ENCODE peak calls at places on chromosomes 13 and 19, in nine cellular contexts. U is HCT116, I is breast epithelium, W is suprapubic skin, Z is transverse colon, X is esophagus muscularis mucosa, H is Panc1, C is stomach, S is GM12878. D is an unnamed sample.

GRCh38 chr13:66071608-66072007 is 1158.5 kb downstream of the PCDH9 start:
- DNase-seq in H (no peak), Z (no peak), S (no peak), C (no peak), I (no peak), X (no peak), U (no peak), W (no peak), D (no peak)

GRCh38 chr19:4730740-4731171 is 7.1 kb upstream of the DPP9 start:
- DNase-seq in Z (peak), U (peak), H (no peak), I (no peak), W (no peak), S (no peak), X (no peak), C (no peak), D (no peak)

GRCh38 chr13:46380242-46380641 is 6.8 kb downstream of the RUBCNL start:
- DNase-seq in U (no peak), I (no peak), H (no peak), C (no peak), W (no peak), X (no peak), S (no peak), Z (no peak), D (no peak)

GRCh38 chr13:97122381-97122996 is 99.6 kb upstream of the MBNL2 start:
- DNase-seq in X (no peak), S (no peak), H (no peak), Z (no peak), U (peak), W (no peak), I (no peak), C (no peak), D (no peak)

GRCh38 chr13:40058757-40059236 is 403.3 kb downstream of the COG6 start:
- DNase-seq in U (no peak), S (peak), H (no peak), W (no peak), I (no peak), Z (no peak), C (no peak), X (no peak), D (no peak)

GRCh38 chr13:45623516-45624090 is 8.1 kb upstream of the ERICH6B start:
- DNase-seq in H (no peak), Z (no peak), W (no peak), I (no peak), S (peak), C (no peak), X (peak), U (peak), D (no peak)

GRCh38 chr13:98528663-98529064 is 48.2 kb downstream of the STK24 start:
- DNase-seq in W (no peak), U (no peak), C (no peak), Z (no peak), S (no peak), X (no peak), H (no peak), I (no peak), D (no peak)

GRCh38 chr19:46579286-46579944 is 21.7 kb upstream of the CALM3 start:
- DNase-seq in X (no peak), S (no peak), C (no peak), U (no peak), I (no peak), W (no peak), H (no peak), Z (no peak), D (peak)

GRCh38 chr19:37963190-37963947 is 56.4 kb downstream of the SIPA1L3 start:
- DNase-seq in W (peak), C (no peak), S (no peak), H (no peak), X (no peak), I (no peak), U (no peak), Z (no peak), D (peak)

GRCh38 chr19:57566396-57567256 is 7.0 kb upstream of the ZNF550 start:
- DNase-seq in S (no peak), I (no peak), Z (no peak), W (no peak), H (no peak), X (no peak), U (peak), C (no peak), D (peak)

GRCh38 chr19:51750381-51751124 is 1.1 kb downstream of the FPR1 start:
- DNase-seq in Z (no peak), W (no peak), X (no peak), C (no peak), H (no peak), S (no peak), U (no peak), I (no peak), D (no peak)

GRCh38 chr19:15456871-15457700 is 7.3 kb downstream of the RASAL3 start:
- DNase-seq in S (no peak), W (peak), C (no peak), Z (no peak), U (peak), H (no peak), X (no peak), I (no peak), D (no peak)

GRCh38 chr13:90049989-90050671 is 1297.4 kb upstream of the MIR17HG start:
- DNase-seq in Z (no peak), W (no peak), X (no peak), C (no peak), S (no peak), H (no peak), I (no peak), U (no peak), D (no peak)

GRCh38 chr19:14147797-14148605 is 11.6 kb upstream of the ASF1B start:
- DNase-seq in S (no peak), Z (peak), U (peak), I (peak), C (peak), W (no peak), H (no peak), X (no peak), D (peak)

GRCh38 chr19:33374406-33374703 is 846 bp downstream of the CEBPG start:
- DNase-seq in C (no peak), I (no peak), X (no peak), H (no peak), W (peak), S (no peak), U (no peak), Z (no peak), D (no peak)

GRCh38 chr13:101398191-101398590 is 18.1 kb downstream of the NALCN start:
- DNase-seq in W (no peak), S (no peak), I (no peak), X (peak), U (no peak), Z (no peak), C (no peak), H (no peak), D (no peak)

GRCh38 chr13:23506821-23507210 is 63.4 kb upstream of the TNFRSF19 start:
- DNase-seq in H (no peak), Z (no peak), U (no peak), X (no peak), I (no peak), S (no peak), C (no peak), W (no peak), D (no peak)

GRCh38 chr19:13150187-13150918 is at the start of the genes IER2 and STX10:
- DNase-seq in I (peak), W (peak), H (no peak), U (no peak), S (no peak), Z (peak), X (peak), C (peak), D (peak)

GRCh38 chr13:95677564-95678386 is 836 bp downstream of the DNAJC3 start:
- DNase-seq in H (no peak), Z (peak), S (no peak), X (no peak), I (no peak), C (no peak), U (no peak), W (peak), D (no peak)

GRCh38 chr13:21016487-21016886 is 44.9 kb downstream of the LATS2 start:
- DNase-seq in I (no peak), X (no peak), U (no peak), S (no peak), Z (no peak), W (no peak), C (no peak), H (no peak), D (no peak)

GRCh38 chr13:111049791-111050538 is 65.1 kb upstream of the ARHGEF7 start:
- DNase-seq in I (no peak), Z (no peak), W (no peak), C (peak), X (peak), S (no peak), H (no peak), U (no peak), D (no peak)

GRCh38 chr13:53200498-53201453 is 172.2 kb downstream of the OLFM4 start:
- DNase-seq in C (peak), Z (peak), S (no peak), X (peak), U (no peak), H (no peak), I (peak), W (peak), D (no peak)

GRCh38 chr19:39085392-39085791 is 1.2 kb downstream of the ACP7 start:
- DNase-seq in H (no peak), C (no peak), I (no peak), U (no peak), Z (no peak), W (no peak), X (no peak), S (no peak), D (no peak)

GRCh38 chr19:54114340-54114826 is 1.1 kb downstream of the TFPT start:
- DNase-seq in U (no peak), C (peak), Z (peak), X (no peak), H (no peak), S (no peak), I (no peak), W (no peak), D (peak)

GRCh38 chr19:53980553-53981407 is 10.7 kb upstream of the CACNG6 start:
- DNase-seq in Z (no peak), W (no peak), S (no peak), X (no peak), H (peak), U (peak), I (no peak), C (no peak), D (no peak)

GRCh38 chr19:16127776-16128371 is 15.6 kb upstream of the HSH2D start:
- DNase-seq in H (no peak), U (no peak), Z (no peak), C (no peak), X (no peak), W (no peak), I (no peak), S (no peak), D (no peak)

GRCh38 chr19:22882797-22883196 is 50.7 kb downstream of the ZNF723 start:
- DNase-seq in X (no peak), S (no peak), U (peak), H (no peak), I (no peak), Z (no peak), C (no peak), W (no peak), D (peak)

GRCh38 chr19:41915248-41916032 is 12.8 kb downstream of the ERFL start:
- DNase-seq in H (no peak), Z (no peak), S (no peak), C (no peak), W (no peak), U (no peak), I (no peak), X (no peak), D (no peak)

DNA sequence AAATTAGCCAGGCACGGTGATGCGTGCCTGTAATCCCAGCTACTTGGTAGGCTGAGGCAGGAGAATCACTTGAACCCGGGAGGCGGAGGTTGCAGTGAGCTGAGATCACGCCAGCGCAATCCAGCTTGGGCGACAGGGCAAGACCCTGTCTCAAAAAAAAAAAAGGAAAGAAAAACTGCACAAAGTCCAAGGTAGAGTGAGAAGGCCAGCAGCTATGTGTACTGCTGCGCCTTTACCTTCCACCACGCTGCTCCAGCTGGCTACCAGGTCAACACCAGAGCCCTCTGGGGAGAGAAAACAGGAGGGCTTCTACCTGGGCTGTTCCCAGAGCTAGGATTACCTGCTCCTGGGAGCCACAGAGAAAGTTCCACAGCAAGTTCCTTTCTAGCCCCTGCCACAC is 3.2 kb downstream of the ELL start:
- DNase-seq in H (no peak), U (no peak), Z (no peak), W (no peak), I (no peak), X (no peak), S (no peak), C (no peak), D (no peak)
- TF ChIP-seq POLR2AphosphoS5 in H (no peak), U (no peak), Z (no peak), W (no peak), I (no peak), X (no peak), S (no peak), C (no peak), D (no peak)

GRCh38 chr19:55377356-55378131 is 918 bp downstream of the TMEM190 start:
- DNase-seq in W (no peak), C (no peak), I (no peak), U (no peak), H (no peak), X (no peak), S (no peak), Z (no peak), D (no peak)
- TF ChIP-seq POLR2AphosphoS5 in W (no peak), C (no peak), I (no peak), U (peak), H (no peak), X (no peak), S (no peak), Z (no peak), D (no peak)

GRCh38 chr19:3282564-3282963 is 58.1 kb downstream of the CELF5 start:
- DNase-seq in U (no peak), X (no peak), S (no peak), Z (no peak), C (no peak), H (no peak), W (no peak), I (no peak), D (no peak)

GRCh38 chr19:3283246-3283751 is 58.8 kb downstream of the CELF5 start:
- DNase-seq in U (no peak), C (no peak), I (no peak), X (no peak), W (no peak), H (no peak), S (no peak), Z (no peak), D (no peak)

GRCh38 chr19:3283886-3284657 is 59.6 kb downstream of the CELF5 start:
- DNase-seq in U (no peak), H (no peak), W (no peak), S (no peak), I (no peak), C (no peak), X (no peak), Z (no peak), D (no peak)

GRCh38 chr19:3285647-3286176 is 61.3 kb downstream of the CELF5 start:
- DNase-seq in X (no peak), W (no peak), S (no peak), I (no peak), U (no peak), H (no peak), C (no peak), Z (no peak), D (no peak)

DNA sequence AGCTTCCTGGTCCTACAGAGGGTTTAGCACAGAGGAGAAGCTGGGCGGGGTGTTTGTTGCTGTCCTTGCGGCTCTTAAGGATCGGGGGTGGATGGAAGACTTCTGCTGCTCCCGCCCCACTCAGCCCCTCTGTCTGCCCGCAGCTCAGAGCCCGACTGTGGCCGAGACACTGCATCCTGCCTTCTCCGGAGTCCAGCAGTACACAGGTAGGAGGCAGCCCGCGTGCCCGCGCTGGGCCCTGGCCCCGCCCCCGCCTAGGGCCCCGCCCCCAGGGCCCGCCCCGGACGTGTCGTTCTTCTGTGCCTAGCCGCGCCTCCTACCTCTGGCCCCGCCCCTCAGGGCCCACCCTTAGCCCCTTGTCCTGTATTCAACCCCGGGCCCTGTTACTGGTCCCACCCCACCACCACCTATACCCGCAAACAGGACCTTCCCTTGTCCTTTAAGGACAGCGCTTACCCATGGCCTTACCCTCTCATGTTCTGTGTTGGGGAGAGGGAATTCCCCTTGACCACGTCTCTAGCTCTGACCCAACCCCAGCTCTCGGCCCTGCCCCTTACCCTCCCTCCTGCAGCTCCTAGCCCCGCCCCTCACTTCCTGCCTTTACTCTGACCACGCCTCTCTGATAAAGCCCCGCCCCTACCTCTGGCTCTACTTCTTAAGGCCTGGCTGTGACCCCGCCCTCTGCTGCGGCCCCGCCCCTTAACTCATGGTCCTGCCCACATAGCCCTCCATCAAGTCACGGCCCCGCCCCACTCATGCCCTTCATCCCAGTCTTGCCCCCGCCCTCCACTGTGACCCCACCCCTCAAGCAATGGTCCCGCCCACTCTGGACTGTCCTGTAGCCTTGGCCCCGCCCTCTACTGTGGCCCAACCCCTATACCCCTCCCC is 60.5 kb downstream of the CELF5 start:
- DNase-seq in W (peak), H (peak), C (peak), U (peak), Z (peak), I (peak), S (no peak), X (no peak), D (peak)
- TF ChIP-seq POLR2AphosphoS5 in W (no peak), H (peak), C (no peak), U (peak), Z (peak), I (no peak), S (no peak), X (no peak), D (no peak)

GRCh38 chr19:49167857-49168409 is 10.3 kb downstream of the TRPM4 start:
- DNase-seq in X (no peak), U (no peak), I (no peak), Z (peak), H (no peak), W (no peak), S (no peak), C (no peak), D (no peak)

GRCh38 chr19:49168421-49168820 is 10.8 kb downstream of the TRPM4 start:
- DNase-seq in Z (peak), U (no peak), I (no peak), C (no peak), H (no peak), S (no peak), W (no peak), X (no peak), D (no peak)

GRCh38 chr19:49165865-49166301 is 8.3 kb downstream of the TRPM4 start:
- DNase-seq in W (no peak), H (no peak), S (no peak), Z (peak), X (no peak), U (no peak), I (no peak), C (no peak), D (no peak)

GRCh38 chr19:49161987-49162386 is 4.4 kb downstream of the TRPM4 start:
- DNase-seq in U (no peak), H (no peak), W (no peak), X (no peak), C (no peak), Z (no peak), I (no peak), S (no peak), D (no peak)

DNA sequence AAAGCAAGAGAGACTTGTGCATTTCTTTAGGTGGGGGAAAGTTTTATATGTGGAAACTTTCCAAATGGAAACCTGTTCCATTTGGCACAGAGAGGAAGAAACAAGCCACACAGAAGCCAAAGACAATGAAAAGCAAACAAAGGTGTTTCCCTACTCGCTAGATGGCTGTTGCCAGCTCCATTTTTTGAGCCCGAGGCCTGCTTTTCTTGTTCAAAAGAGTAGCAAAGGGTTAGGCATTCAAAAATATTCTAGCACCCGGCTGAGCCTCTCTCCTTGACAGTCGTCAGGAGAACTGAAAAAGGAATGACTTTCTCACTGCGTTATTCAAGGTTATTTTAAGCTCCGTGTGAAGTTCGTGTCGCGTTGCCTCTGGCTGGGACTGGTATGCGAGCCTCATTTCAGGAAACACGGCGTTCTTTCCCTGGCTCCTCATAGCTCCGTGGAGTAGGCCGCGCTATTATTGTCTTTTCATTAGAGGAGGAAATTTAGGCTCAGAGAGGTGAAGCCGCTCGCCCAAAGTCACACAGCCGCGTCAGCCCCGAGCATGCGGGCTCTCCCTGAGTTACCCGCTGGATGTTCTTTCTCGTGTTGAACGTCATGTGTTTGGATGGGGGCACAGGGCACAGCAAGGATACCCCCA is 7.6 kb downstream of the TRPM4 start:
- DNase-seq in H (no peak), C (peak), Z (peak), U (no peak), X (no peak), I (peak), S (no peak), W (no peak), D (no peak)
- TF ChIP-seq POLR2AphosphoS5 in H (no peak), C (no peak), Z (no peak), U (no peak), X (peak), I (peak), S (no peak), W (no peak), D (no peak)